ENCODE peak calls at places on chromosomes 12 and 14, in ten cellular contexts. T is HepG2, K is GM12878, Q is body of pancreas, Y is upper lobe of left lung, W is HCT116, D is gastrocnemius medialis, I is IMR-90, F is A549, R is heart left ventricle. S is an unnamed sample.

GRCh38 chr12:94875525-94875924 is 128.0 kb downstream of the NDUFA12 start:
- ATAC-seq in F (peak; percentile 65), W (peak; percentile 68), Y (peak; percentile 28), D (no peak), R (no peak), I (no peak), T (peak; percentile 75), K (peak; percentile 55), Q (no peak), S (no peak)

GRCh38 chr12:32549675-32550079 is 129.4 kb upstream of the DNM1L start:
- ATAC-seq in Y (no peak), F (no peak), T (no peak), K (peak; percentile 34), Q (no peak), D (peak; percentile 54), I (peak; percentile 73), W (no peak), R (peak; percentile 55), S (peak; percentile 32)

GRCh38 chr12:64624035-64624434 is 13.7 kb downstream of the RASSF3 start:
- ATAC-seq in T (no peak), I (no peak), D (no peak), Q (no peak), R (no peak), K (no peak), F (no peak), Y (no peak), W (no peak), S (no peak)

GRCh38 chr12:123141615-123142517 is 9.0 kb downstream of the PITPNM2 start:
- ATAC-seq in K (no peak), W (peak; percentile 78), I (peak; percentile 88), D (peak; percentile 93), R (peak; percentile 86), T (peak; percentile 75), F (peak; percentile 79), Y (peak; percentile 81), Q (peak; percentile 81), S (peak; percentile 82)

GRCh38 chr12:31011336-31011735 is 62.3 kb upstream of the DDX11 start:
- ATAC-seq in Q (no peak), I (no peak), K (no peak), W (no peak), Y (no peak), D (no peak), T (no peak), R (no peak), F (no peak), S (no peak)

GRCh38 chr12:70045514-70045913 is 197.7 kb upstream of the CNOT2 start:
- ATAC-seq in R (no peak), Q (no peak), K (no peak), I (no peak), Y (no peak), F (no peak), W (peak; percentile 60), T (no peak), D (no peak), S (no peak)

GRCh38 chr14:29926701-29927595 is 699 bp downstream of the PRKD1 start:
- ATAC-seq in Y (peak; percentile 32), T (peak; percentile 86), R (peak; percentile 72), D (peak; percentile 59), I (peak; percentile 53), Q (peak; percentile 74), K (no peak), F (peak; percentile 83), W (no peak), S (peak; percentile 57)

GRCh38 chr12:75759842-75760260 is 248.4 kb upstream of the KRR1 start:
- ATAC-seq in R (no peak), I (peak; percentile 90), F (peak; percentile 74), W (peak; percentile 73), Q (no peak), Y (no peak), K (peak; percentile 76), T (no peak), D (no peak), S (no peak)

DNA sequence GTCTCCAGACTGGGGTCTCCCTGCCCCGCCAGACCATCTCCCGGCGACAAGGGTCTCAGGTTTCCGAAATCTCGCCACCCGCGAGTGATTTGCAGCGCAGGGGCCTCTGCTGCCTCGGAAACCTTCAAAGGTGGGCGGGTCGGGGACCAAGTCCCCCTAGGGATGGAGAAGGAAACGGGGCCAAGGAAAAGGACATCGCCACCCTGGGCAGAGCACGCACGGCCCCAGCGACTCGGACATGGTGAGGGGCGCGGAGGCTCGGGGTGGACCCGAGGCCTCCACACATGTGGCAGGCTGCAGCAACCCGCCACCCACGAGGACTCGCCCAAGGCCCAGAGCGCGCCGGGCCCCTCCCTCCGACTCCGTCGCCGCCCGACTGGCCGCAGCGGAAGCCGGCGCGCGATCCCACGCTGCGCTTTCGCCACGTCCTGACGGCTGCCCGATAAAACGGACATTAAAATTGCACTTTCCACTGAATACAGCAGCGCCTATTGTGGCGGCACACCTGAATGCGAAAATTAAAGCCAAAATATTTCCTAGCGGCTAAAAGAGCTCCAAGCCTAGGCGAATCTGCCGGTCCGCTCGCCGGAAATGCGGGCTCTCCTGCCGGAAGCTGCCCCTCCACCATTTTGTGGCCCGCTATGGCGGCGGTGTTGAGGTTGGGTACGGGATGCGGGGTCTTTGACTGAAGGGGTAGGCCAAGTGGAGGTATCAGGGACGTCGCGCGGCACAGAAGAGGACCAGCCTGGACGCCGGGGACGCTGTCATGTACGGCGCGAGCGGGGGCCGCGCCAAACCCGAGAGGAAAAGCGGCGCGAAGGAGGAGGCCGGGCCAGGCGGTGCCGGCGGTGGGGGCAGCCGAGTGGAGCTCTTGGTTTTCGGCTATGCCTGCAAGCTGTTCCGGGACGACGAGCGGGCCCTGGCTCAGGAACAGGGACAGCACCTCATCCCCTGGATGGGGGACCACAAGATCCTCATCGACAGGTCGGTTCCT is at the start of gene SFSWAP:
- ATAC-seq in I (peak; percentile 97), T (peak; percentile 93), Q (peak; percentile 92), Y (peak; percentile 91), D (peak; percentile 95), K (peak; percentile 98), W (peak; percentile 91), R (peak; percentile 97), F (peak; percentile 96), S (peak; percentile 93)
- TF ChIP-seq POLR2A in I (peak; percentile 83), T (peak; percentile 77), Q (peak; percentile 48), Y (peak; percentile 52), D (peak; percentile 75), K (peak; percentile 98), W (peak; percentile 44), R (peak; percentile 37), F (peak; percentile 59), S (peak; percentile 36)

GRCh38 chr14:22836301-22837058 is at the start of gene MMP14:
- ATAC-seq in Y (peak; percentile 67), R (peak; percentile 77), I (peak; percentile 77), K (no peak), T (peak; percentile 11), D (peak; percentile 35), W (peak; percentile 64), Q (peak; percentile 79), F (no peak), S (peak; percentile 75)
- TF ChIP-seq POLR2A in Y (no peak), R (peak; percentile 45), I (peak; percentile 88), K (peak; percentile 23), T (no peak), D (no peak), W (no peak), Q (peak; percentile 13), F (no peak), S (peak; percentile 73)

GRCh38 chr12:56119361-56119796 is 1.3 kb downstream of the ZC3H10 start:
- ATAC-seq in I (peak; percentile 55), D (peak; percentile 55), R (peak; percentile 36), W (peak; percentile 19), Q (peak; percentile 47), K (peak; percentile 11), Y (peak; percentile 85), F (peak; percentile 48), T (peak; percentile 58), S (peak; percentile 63)

GRCh38 chr12:56116267-56117081 is at the start of gene RPL41:
- ATAC-seq in R (peak; percentile 77), D (peak; percentile 72), Y (peak; percentile 88), I (peak; percentile 61), K (peak; percentile 53), T (peak; percentile 48), Q (peak; percentile 71), F (peak; percentile 46), W (peak; percentile 31), S (peak; percentile 76)

GRCh38 chr12:56120158-56120846 is 2.2 kb downstream of the ZC3H10 start:
- ATAC-seq in Q (no peak), R (no peak), D (no peak), I (no peak), W (no peak), K (no peak), T (no peak), F (no peak), Y (no peak), S (no peak)

GRCh38 chr12:56118688-56119045 is 601 bp downstream of the ZC3H10 start:
- ATAC-seq in T (peak; percentile 18), Q (no peak), I (peak; percentile 0), W (peak; percentile 6), Y (no peak), K (peak; percentile 21), D (no peak), F (peak; percentile 38), R (no peak), S (no peak)

DNA sequence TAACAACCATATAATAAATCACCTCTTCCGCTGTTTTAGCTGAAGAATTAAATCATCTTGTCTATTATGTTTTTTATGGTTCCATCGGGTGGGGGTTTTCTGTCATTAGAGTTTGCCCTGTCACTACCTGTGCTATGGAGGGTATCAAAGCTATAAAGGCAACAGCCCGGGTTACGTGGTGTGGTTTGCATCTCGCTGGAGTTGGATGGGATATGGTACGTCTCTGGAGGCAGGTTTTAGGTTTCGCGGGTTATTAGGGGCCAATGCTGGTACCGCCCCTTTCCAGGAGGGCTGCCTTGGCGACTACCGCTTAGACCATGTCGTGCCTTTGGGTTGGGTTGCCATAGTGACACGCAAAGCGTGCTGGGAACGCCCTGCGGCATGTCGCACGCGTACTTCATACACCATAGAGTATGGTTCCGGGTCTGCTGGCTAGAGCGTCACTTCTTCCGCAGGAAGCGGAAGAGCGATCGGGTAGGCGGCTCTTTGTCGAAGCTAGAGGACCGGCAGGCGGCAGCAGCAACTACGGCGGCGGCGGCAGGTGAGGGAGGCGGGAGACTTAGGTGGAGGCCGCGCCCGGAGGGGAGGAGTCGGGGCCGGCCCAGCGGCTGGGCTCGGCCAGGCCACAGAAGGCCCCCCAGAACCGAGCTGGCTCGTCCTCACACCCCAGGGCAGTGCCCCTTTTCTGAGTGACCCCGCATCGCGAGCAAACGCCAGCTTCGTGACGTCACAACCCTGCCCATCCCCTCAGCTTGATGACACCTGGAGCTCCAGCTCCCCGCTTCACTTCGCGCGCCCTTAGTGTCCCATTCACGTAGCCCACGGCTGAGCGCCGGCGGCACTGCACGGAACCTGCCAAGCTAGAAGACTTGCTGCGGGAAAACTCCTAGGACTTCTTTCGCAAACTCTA is at the start of gene ZC3H10:
- ATAC-seq in T (peak; percentile 84), Q (peak; percentile 85), R (peak; percentile 92), W (peak; percentile 73), K (peak; percentile 86), I (peak; percentile 76), Y (peak; percentile 97), D (peak; percentile 76), F (peak; percentile 74), S (peak; percentile 91)
- TF ChIP-seq POLR2A in T (peak; percentile 99), Q (peak; percentile 84), R (peak; percentile 89), W (peak; percentile 99), K (peak; percentile 99), I (peak; percentile 97), Y (peak; percentile 90), D (peak; percentile 96), F (peak; percentile 96), S (peak; percentile 91)

GRCh38 chr12:4031703-4032291 is 158.6 kb upstream of the PARP11 start:
- ATAC-seq in T (no peak), W (peak; percentile 20), Q (peak; percentile 25), Y (peak; percentile 68), F (peak; percentile 27), I (no peak), R (peak; percentile 21), D (peak; percentile 42), K (no peak), S (no peak)

GRCh38 chr12:4027412-4027811 is 154.2 kb upstream of the PARP11 start:
- ATAC-seq in R (no peak), D (no peak), W (no peak), F (no peak), Q (no peak), T (peak; percentile 67), Y (no peak), K (peak; percentile 21), I (no peak), S (no peak)

GRCh38 chr12:4034926-4035325 is 161.7 kb upstream of the PARP11 start:
- ATAC-seq in Q (no peak), R (no peak), Y (no peak), T (peak; percentile 35), W (no peak), F (no peak), I (peak; percentile 4), D (no peak), K (no peak), S (no peak)

GRCh38 chr12:4032906-4033628 is 159.9 kb upstream of the PARP11 start:
- ATAC-seq in I (no peak), W (no peak), R (no peak), D (no peak), Q (no peak), Y (no peak), T (no peak), K (no peak), F (no peak), S (no peak)

GRCh38 chr12:4030938-4031702 is 157.9 kb upstream of the PARP11 start:
- ATAC-seq in D (peak; percentile 92), Y (peak; percentile 96), F (peak; percentile 98), T (peak; percentile 42), Q (peak; percentile 98), K (peak; percentile 91), W (peak; percentile 99), I (peak; percentile 95), R (peak; percentile 99), S (peak; percentile 99)
- TF ChIP-seq POLR2A in D (peak; percentile 46), Y (peak; percentile 40), F (peak; percentile 28), T (no peak), Q (peak; percentile 79), K (no peak), W (no peak), I (peak; percentile 47), R (peak; percentile 47), S (peak; percentile 79)